ENCODE peak calls at places on chromosomes 16 and 17, in four cellular contexts. X is sigmoid colon, O is H1, A is prostate gland. P is an unnamed sample.

GRCh38 chr17:164536-165235 is 16.8 kb downstream of the DOC2B start:
- DNase-seq in O (peak), X (no peak), A (no peak), P (peak)

GRCh38 chr16:73152731-73153130 is 104.8 kb upstream of the ZFHX3 start:
- DNase-seq in O (peak), A (no peak), X (no peak), P (no peak)

GRCh38 chr17:73371285-73371684 is 59.5 kb upstream of the CDC42EP4 start:
- DNase-seq in O (no peak), X (no peak), A (no peak), P (no peak)

GRCh38 chr16:13866073-13866472 is 53.9 kb upstream of the ERCC4 start:
- DNase-seq in X (peak), O (peak), A (peak), P (peak)

GRCh38 chr17:72715906-72716572 is 376.4 kb downstream of the SLC39A11 start:
- DNase-seq in O (no peak), X (no peak), A (peak), P (no peak)

GRCh38 chr17:57328109-57328882 is 72.0 kb downstream of the MSI2 start:
- DNase-seq in O (no peak), X (no peak), A (no peak), P (no peak)

GRCh38 chr16:64712027-64712426 is 409.8 kb downstream of the CDH11 start:
- DNase-seq in O (no peak), X (no peak), A (no peak), P (no peak)

GRCh38 chr16:58636474-58636873 is 6.8 kb upstream of the CNOT1 start:
- DNase-seq in A (no peak), O (no peak), X (no peak), P (no peak)

GRCh38 chr16:65044861-65045260 is 77.0 kb downstream of the CDH11 start:
- DNase-seq in A (no peak), O (no peak), X (no peak), P (no peak)

GRCh38 chr17:33435716-33436301 is 142.7 kb upstream of the ASIC2 start:
- DNase-seq in X (no peak), O (no peak), A (no peak), P (no peak)

GRCh38 chr17:56592487-56593072 is 919 bp upstream of the NOG start:
- DNase-seq in O (peak), A (peak), X (no peak), P (peak)

GRCh38 chr16:1535391-1536291 is 2.2 kb downstream of the TMEM204 start:
- DNase-seq in A (no peak), O (no peak), X (no peak), P (no peak)

GRCh38 chr17:76725580-76726230 is 701 bp downstream of the JMJD6 start:
- DNase-seq in O (no peak), A (peak), X (peak), P (peak)

GRCh38 chr17:58271532-58271931 is 9.2 kb downstream of the MPO start:
- DNase-seq in X (no peak), O (no peak), A (no peak), P (no peak)

GRCh38 chr17:75602644-75603043 is 15.0 kb downstream of the MYO15B start:
- DNase-seq in X (peak), A (no peak), O (no peak), P (no peak)

GRCh38 chr17:65074778-65075250 is 18.3 kb upstream of the GNA13 start:
- DNase-seq in X (peak), O (no peak), A (peak), P (no peak)

GRCh38 chr16:69706975-69707340 is 19.4 kb downstream of the NQO1 start:
- DNase-seq in O (peak), X (no peak), A (no peak), P (no peak)

GRCh38 chr16:54174201-54174600 is 112.4 kb downstream of the IRX3 start:
- DNase-seq in O (no peak), X (no peak), A (no peak), P (no peak)

GRCh38 chr16:68995011-68995504 is 110.4 kb upstream of the HAS3 start:
- DNase-seq in X (no peak), A (peak), O (no peak), P (no peak)

GRCh38 chr17:80531400-80531799 is 13.2 kb upstream of the RPTOR start:
- DNase-seq in X (no peak), O (no peak), A (no peak), P (no peak)

GRCh38 chr17:64574646-64575045 is 67.9 kb downstream of the CEP95 start:
- DNase-seq in A (no peak), X (no peak), O (no peak), P (no peak)

GRCh38 chr17:37828313-37829124 is 83.7 kb upstream of the HNF1B start:
- DNase-seq in X (peak), A (no peak), O (no peak), P (no peak)

GRCh38 chr16:23504076-23504452 is 6.2 kb downstream of the GGA2 start:
- DNase-seq in O (no peak), A (peak), X (no peak), P (no peak)

GRCh38 chr17:62792122-62792800 is 15.9 kb downstream of the MARCHF10 start:
- DNase-seq in X (no peak), O (no peak), A (no peak), P (no peak)

GRCh38 chr16:87562201-87562600 is 40.1 kb upstream of the JPH3 start:
- DNase-seq in X (no peak), O (no peak), A (no peak), P (no peak)

GRCh38 chr17:9195961-9196668 is 174.8 kb downstream of the NTN1 start:
- DNase-seq in A (peak), O (no peak), X (no peak), P (no peak)

GRCh38 chr16:69566437-69567030 is 768 bp downstream of the NFAT5 start:
- DNase-seq in X (peak), A (peak), O (peak), P (peak)

GRCh38 chr17:5437721-5438317 is 1.1 kb downstream of the C1QBP start:
- DNase-seq in O (no peak), A (no peak), X (no peak), P (no peak)

GRCh38 chr16:16105646-16106045 is 117.6 kb downstream of the ABCC6 start:
- DNase-seq in A (no peak), O (no peak), X (no peak), P (no peak)

GRCh38 chr17:5563451-5563850 is 20.9 kb downstream of the NLRP1 start:
- DNase-seq in X (no peak), O (no peak), A (no peak), P (no peak)

GRCh38 chr16:23974223-23974622 is 138.4 kb downstream of the PRKCB start:
- DNase-seq in A (no peak), O (peak), X (no peak), P (no peak)

GRCh38 chr17:45968732-45969131 is 30.3 kb upstream of the STH start:
- DNase-seq in X (no peak), O (no peak), A (no peak), P (no peak)

GRCh38 chr16:86191663-86192062 is 292.7 kb downstream of the IRF8 start:
- DNase-seq in X (no peak), A (no peak), O (no peak), P (no peak)

GRCh38 chr16:51500306-51500705 is 349.2 kb upstream of the SALL1 start:
- DNase-seq in A (no peak), O (no peak), X (no peak), P (no peak)

GRCh38 chr17:17359271-17359670 is 56.1 kb downstream of the NT5M start:
- DNase-seq in X (no peak), A (no peak), O (no peak), P (no peak)

GRCh38 chr16:71737501-71737900 is 13.0 kb upstream of the PHLPP2 start:
- DNase-seq in X (no peak), A (no peak), O (no peak), P (no peak)

GRCh38 chr17:81306491-81306890 is 11.4 kb upstream of the SLC38A10 start:
- DNase-seq in X (no peak), A (no peak), O (no peak), P (no peak)

GRCh38 chr17:17201271-17201670 is 4.9 kb downstream of the PLD6 start:
- DNase-seq in A (no peak), O (no peak), X (no peak), P (no peak)

GRCh38 chr16:4637501-4638166 is 13.0 kb downstream of the MGRN1 start:
- DNase-seq in A (no peak), O (no peak), X (no peak), P (no peak)

GRCh38 chr16:50311134-50311528 is 44.8 kb downstream of the ADCY7 start:
- DNase-seq in X (peak), O (no peak), A (no peak), P (no peak)

GRCh38 chr16:50309527-50310307 is 43.4 kb downstream of the ADCY7 start:
- DNase-seq in X (peak), A (no peak), O (no peak), P (no peak)

GRCh38 chr16:50311891-50312501 is 45.6 kb downstream of the ADCY7 start:
- DNase-seq in O (no peak), X (peak), A (peak), P (no peak)

GRCh38 chr16:50309156-50309526 is 42.8 kb downstream of the ADCY7 start:
- DNase-seq in X (no peak), A (no peak), O (no peak), P (no peak)

DNA sequence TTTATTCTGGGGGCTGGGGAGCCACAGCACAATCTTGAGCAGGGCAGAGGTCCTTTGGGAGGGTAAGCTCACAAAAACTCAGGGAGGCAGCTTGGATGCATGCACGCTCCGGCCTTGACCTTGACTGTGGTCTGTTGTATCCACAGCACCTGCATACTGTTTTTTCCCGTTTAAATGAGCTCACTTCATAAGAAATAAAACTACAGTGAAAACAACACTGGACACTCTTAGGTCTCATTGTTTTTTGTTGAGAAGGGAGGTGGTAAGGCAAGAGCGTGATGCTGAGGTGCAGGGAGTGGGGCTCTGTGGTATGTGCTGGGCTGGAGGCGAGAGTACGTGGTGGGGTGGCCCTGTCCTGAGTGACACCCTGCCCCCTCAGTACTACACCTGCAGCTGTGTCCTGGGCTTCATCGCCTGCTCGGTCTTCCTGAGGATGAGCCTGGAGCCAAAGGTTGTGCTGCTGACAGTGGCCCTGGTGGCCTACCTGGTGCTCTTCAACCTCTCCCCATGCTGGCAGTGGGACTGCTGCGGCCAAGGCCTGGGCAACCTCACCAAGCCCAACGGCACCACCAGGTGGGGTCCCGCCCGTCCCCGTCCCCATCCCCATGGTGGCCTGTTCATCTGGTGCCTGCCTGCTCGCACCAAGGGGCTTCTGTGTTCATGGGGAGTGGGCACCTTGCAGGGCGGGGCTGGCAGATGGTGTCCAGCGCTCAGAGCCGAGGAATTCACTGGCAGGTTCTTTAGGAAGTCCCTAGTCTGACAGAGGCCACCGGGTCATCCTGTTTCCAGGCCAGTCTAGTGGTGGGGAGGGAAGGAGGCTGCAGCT is 44.2 kb downstream of the ADCY7 start:
- DNase-seq in X (peak), A (no peak), O (peak), P (no peak)
- TF ChIP-seq POLR2AphosphoS5 in X (no peak), A (no peak), O (peak), P (no peak)

GRCh38 chr17:50690887-50691549 is 16.7 kb downstream of the ANKRD40 start:
- DNase-seq in X (no peak), O (no peak), A (no peak), P (no peak)
- TF ChIP-seq POLR2AphosphoS5 in X (no peak), O (no peak), A (no peak), P (no peak)

DNA sequence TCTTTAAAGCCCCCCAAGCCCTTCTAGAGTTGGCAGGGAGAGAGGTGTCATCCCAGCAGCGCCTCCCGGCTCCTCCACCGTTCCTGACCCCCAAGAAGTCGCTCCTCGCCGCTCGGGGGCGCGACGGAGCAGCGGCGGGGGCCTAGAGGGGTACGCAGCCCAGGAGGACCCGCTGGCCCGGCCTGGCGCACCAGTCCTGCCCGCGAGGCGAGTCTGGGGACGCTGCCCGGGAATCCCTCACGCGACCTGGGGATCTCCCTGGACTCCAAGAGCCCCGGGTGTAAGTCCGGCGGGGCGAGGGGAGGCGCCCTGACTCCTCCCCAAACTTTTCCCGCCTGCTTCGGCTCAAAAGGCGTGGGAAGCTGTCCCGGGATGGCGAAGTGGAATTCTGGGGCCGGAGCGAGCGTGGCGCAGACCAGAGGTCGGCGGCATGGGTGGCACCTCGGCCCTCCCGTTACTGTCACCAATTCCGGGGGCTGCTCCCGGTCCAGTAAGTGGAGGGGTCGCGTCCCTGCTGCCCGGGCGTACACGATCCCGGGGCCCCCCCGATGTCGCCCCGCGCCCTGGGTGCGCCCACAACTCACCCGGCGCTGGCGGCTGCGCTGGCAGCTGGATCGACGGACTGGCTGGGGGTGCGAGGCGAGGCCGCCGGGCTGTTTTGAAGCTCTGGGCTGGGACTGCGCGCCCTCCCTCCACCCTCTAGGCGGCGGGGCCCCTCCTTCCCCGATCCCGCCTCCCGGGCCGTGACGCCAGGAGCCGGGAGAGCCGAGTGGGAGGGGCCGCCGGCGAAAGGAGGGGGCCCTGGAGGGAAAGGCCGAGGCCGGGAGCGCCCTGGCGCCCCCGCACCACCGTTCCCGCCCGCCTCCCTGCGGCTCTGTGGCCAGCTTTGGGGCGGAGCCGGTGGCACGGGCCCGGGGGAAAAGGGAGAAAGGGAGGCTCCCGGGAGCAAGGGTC is at the start of gene EMP2:
- DNase-seq in A (peak), O (peak), X (peak), P (peak)
- TF ChIP-seq POLR2AphosphoS5 in A (peak), O (no peak), X (peak), P (no peak)

DNA sequence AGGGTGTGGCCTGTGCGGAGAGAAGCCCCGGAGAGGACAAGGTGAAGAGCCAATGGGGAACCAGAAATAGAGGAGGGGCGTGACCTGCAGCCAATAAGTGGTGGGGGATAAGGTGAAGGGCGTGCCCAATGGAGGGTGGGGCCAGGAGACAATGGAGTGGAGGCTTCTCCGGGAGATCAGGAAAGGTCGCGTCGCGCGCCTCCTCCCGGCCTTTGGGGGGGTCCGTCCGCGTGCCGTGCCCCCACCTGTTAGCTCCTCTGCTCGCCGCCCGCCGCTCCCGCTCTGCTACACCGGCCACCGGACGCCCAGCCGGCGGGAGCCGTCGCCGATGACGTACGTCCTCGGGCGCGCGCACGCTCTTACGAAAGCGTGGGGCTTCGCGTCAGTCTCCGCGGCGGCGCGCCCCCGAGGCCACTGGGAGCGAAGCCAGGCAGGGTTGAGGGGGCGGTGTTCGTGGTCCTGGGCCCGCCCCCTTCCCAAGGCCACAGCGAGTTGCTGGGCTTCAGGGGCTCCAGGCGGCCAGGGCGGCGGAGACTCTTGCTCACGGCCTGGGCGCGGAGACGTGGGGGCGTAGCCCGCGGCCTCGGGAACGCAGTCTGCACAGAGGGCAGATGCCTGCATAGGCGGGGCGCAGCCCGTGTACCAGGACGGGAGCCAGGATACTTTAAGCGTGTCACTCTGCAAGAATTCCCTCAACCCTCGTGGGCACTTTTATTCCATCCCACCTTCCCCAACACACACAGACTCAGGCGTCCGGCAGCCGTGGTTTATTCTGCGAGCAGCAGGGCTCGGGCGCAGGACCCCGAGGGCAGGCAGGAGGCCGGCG is at the start of gene MATCAP1:
- DNase-seq in O (peak), A (peak), X (peak), P (peak)
- TF ChIP-seq POLR2AphosphoS5 in O (no peak), A (peak), X (peak), P (no peak)

DNA sequence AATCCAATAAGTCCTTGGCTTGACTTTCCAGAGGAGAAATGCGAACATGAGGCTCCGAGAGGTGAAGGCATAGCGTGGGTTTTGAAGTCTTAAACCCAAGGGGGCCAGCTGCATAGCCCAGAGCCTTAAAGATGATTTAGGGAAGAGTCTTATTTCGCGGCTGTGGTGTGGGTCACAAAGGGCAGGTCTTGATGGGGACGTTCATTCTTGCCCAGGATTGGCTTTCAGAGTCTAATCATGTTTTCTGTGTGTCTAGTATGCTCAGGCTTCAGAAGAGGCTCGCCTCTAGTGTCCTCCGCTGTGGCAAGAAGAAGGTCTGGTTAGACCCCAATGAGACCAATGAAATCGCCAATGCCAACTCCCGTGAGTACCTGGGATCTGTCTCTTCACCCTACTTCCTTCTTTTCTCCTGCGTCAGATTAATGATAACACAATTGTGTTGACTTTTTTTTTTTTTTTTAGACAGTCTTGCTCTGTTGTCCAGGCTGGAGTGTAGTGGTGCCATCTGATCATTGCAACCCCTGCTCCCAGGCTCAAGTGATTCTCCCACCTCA is 951 bp downstream of the RPL19 start:
- DNase-seq in O (no peak), X (no peak), A (no peak), P (no peak)
- TF ChIP-seq POLR2AphosphoS5 in O (peak), X (no peak), A (no peak), P (no peak)